ENCODE peak calls at places on chromosomes 16 and 17, in six cellular contexts. D is lower leg skin; L is suprapubic skin; M is OCI-LY7; V is naive thymus-derived CD4-positive, alpha-beta T cell; Y is ovary. N is an unnamed sample.

GRCh38 chr17:73613947-73614655 is 30.1 kb downstream of the SDK2 start:
- DNase-seq in D (no peak), L (no peak), M (no peak), V (no peak), Y (no peak), N (no peak)

GRCh38 chr16:89376812-89377445 is 113.4 kb downstream of the ANKRD11 start:
- DNase-seq in D (no peak), L (no peak), M (no peak), V (no peak), Y (no peak), N (no peak)

GRCh38 chr17:6427284-6427781 is 7.6 kb downstream of the AIPL1 start:
- DNase-seq in D (no peak), L (no peak), M (no peak), V (peak; percentile 48), Y (no peak), N (no peak)

GRCh38 chr17:31254654-31255053 is 42.4 kb downstream of the OMG start:
- DNase-seq in D (no peak), L (no peak), M (no peak), V (no peak), Y (no peak), N (no peak)

GRCh38 chr16:14523632-14524031 is 106.4 kb downstream of the PARN start:
- DNase-seq in D (no peak), L (no peak), M (no peak), V (no peak), Y (no peak), N (no peak)

GRCh38 chr16:84607694-84608093 is 10.2 kb downstream of the COTL1 start:
- DNase-seq in D (no peak), L (no peak), M (peak; percentile 79), V (no peak), Y (no peak), N (no peak)

GRCh38 chr17:81295678-81296381 is 723 bp upstream of the SLC38A10 start:
- DNase-seq in D (no peak), L (no peak), M (peak; percentile 89), V (peak; percentile 56), Y (no peak), N (peak; percentile 70)

GRCh38 chr17:50171371-50172071 is 5.7 kb downstream of the SGCA start:
- DNase-seq in D (no peak), L (no peak), M (no peak), V (no peak), Y (no peak), N (no peak)

GRCh38 chr16:30567160-30567990 is 4.1 kb downstream of the ZNF688 start:
- DNase-seq in D (no peak), L (no peak), M (no peak), V (no peak), Y (no peak), N (no peak)

GRCh38 chr16:11565665-11566064 is 21.1 kb downstream of the LITAF start:
- DNase-seq in D (no peak), L (no peak), M (no peak), V (no peak), Y (no peak), N (no peak)

GRCh38 chr16:77171750-77172635 is 19.0 kb upstream of the MON1B start:
- DNase-seq in D (no peak), L (no peak), M (peak; percentile 69), V (peak; percentile 25), Y (no peak), N (peak; percentile 45)

GRCh38 chr16:24939224-24939623 is 75.9 kb downstream of the ARHGAP17 start:
- DNase-seq in D (no peak), L (peak; percentile 45), M (no peak), V (no peak), Y (no peak), N (no peak)
- H3K4me3 ChIP-seq in D (no peak overlapping the region), L (no peak overlapping the region), M (no peak overlapping the region), V (no peak overlapping the region), Y (no peak overlapping the region), N (no peak overlapping the region)

DNA sequence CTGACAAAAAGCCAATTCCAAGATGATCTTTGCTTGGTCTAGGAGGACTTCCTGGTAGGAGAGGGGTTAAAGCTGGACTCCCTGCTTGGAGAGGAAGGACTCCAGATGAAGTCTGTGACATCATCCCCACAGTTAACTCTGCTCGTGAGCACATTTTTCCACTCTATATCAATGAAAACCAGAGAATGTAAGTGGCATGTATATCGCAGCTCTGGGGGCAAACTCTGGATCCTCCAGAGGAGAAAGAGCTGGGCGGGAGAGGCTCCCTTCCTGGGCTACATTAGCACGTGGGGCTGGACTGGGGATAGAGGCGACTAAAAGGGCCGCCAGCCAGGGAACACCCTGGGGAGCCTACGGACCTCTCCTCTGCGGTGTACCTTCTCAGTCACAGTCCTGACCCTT is 34.1 kb downstream of the HIC1 start:
- DNase-seq in D (no peak), L (no peak), M (no peak), V (no peak), Y (no peak), N (no peak)
- H3K4me3 ChIP-seq in D (no peak overlapping the region), L (peak overlapping the region; percentile 40), M (peak overlapping the region; percentile 66), V (peak overlapping the region; percentile 87), Y (peak overlapping the region; percentile 5), N (no peak overlapping the region)

GRCh38 chr17:40309031-40309937 is at the start of gene RARA:
- DNase-seq in D (no peak), L (peak; percentile 84), M (peak; percentile 58), V (no peak), Y (peak; percentile 61), N (no peak)
- H3K4me3 ChIP-seq in D (peak within 1 kb of the TSS; percentile 14), L (peak within 1 kb of the TSS; percentile 58), M (no peak within 1 kb of the TSS), V (peak within 1 kb of the TSS; percentile 51), Y (peak within 1 kb of the TSS; percentile 52), N (peak within 1 kb of the TSS; percentile 58)

GRCh38 chr16:78987676-78988075 is 612.9 kb downstream of the MAF start:
- DNase-seq in D (no peak), L (no peak), M (no peak), V (no peak), Y (no peak), N (no peak)
- H3K4me3 ChIP-seq in D (no peak overlapping the region), L (no peak overlapping the region), M (no peak overlapping the region), V (no peak overlapping the region), Y (no peak overlapping the region), N (no peak overlapping the region)

GRCh38 chr16:57196276-57196675 is 10.1 kb downstream of the RSPRY1 start:
- DNase-seq in D (no peak), L (no peak), M (no peak), V (no peak), Y (no peak), N (no peak)

GRCh38 chr16:57192720-57193486 is 6.8 kb downstream of the RSPRY1 start:
- DNase-seq in D (no peak), L (no peak), M (no peak), V (no peak), Y (no peak), N (no peak)

GRCh38 chr16:57192146-57192545 is 6.0 kb downstream of the RSPRY1 start:
- DNase-seq in D (no peak), L (no peak), M (no peak), V (no peak), Y (no peak), N (no peak)

GRCh38 chr16:57196753-57197152 is 10.6 kb downstream of the RSPRY1 start:
- DNase-seq in D (no peak), L (no peak), M (no peak), V (no peak), Y (no peak), N (no peak)

DNA sequence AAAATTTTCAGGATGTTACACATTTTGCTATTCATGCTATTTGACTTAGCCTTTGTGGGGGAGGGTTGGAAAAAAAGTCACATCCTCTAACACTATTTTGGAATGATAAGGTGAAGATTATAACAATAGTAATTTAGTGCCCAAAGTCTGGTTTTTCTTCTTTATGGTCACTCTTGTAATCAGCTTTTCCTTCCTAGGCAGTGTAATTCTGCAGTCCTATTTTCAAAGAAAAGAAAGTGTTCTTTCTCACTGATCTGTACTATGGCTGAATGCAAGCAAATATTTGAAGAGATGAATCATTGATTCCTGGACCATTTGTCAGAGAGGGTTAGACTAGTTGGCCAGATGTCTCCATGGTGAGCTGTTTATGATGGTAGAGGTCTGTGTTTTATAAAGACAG is 8.4 kb downstream of the RSPRY1 start:
- DNase-seq in D (no peak), L (no peak), M (no peak), V (no peak), Y (no peak), N (no peak)
- H3K4me3 ChIP-seq in D (no peak overlapping the region), L (no peak overlapping the region), M (no peak overlapping the region), V (no peak overlapping the region), Y (no peak overlapping the region), N (no peak overlapping the region)

GRCh38 chr16:17380613-17381012 is 90.1 kb downstream of the XYLT1 start:
- DNase-seq in D (no peak), L (no peak), M (no peak), V (no peak), Y (no peak), N (no peak)

GRCh38 chr16:17379121-17379571 is 91.6 kb downstream of the XYLT1 start:
- DNase-seq in D (no peak), L (no peak), M (no peak), V (no peak), Y (peak; percentile 49), N (peak; percentile 74)

GRCh38 chr16:17374668-17375255 is 96.0 kb downstream of the XYLT1 start:
- DNase-seq in D (no peak), L (no peak), M (no peak), V (no peak), Y (no peak), N (no peak)

GRCh38 chr16:17375388-17376304 is 95.1 kb downstream of the XYLT1 start:
- DNase-seq in D (no peak), L (no peak), M (peak; percentile 40), V (no peak), Y (no peak), N (no peak)

DNA sequence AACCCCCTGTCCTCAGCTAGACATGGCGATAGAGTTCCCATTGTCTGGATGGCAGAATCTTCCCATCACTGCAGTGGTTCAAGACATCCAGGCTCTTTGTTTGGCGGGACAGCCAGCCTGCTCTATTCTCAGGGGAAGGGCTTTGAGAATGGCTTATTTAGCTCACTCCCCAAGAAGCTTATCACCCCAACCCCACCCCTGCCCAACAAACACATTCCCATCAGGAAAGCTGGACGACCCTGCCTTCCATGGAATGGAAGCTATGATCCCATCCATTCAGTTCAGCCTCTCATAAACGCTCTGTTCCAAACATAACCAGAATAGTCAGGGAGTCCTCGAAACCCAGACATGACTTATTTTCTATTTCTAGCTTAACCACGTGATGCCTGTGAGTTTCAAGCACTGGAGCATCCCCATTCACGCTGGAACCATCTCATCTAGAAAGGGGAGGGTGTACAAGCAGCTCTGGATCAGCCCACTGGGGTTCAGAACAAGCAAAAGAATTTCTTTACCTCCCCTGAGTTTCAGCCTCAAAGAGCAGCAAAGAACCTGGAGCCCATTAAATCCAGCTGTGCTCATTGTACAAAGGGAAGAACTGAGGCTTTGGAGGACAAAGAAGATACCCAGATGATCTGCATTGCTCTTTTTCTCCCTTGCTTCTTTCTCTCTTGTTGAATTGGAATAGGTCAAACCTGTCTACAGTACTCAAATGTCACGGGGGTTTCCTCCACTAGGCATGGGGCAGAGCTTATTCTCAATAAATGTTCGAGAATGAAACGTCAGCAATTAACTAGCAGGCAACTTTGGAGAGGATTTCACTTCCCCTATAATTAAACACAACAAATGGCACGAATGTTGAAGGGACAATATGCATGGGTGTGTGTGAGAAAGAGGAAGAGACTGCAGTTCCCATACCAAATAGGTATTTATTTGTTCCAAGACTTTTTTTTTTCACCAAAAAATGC is 93.1 kb downstream of the XYLT1 start:
- DNase-seq in D (no peak), L (no peak), M (peak; percentile 73), V (no peak), Y (no peak), N (no peak)
- H3K4me3 ChIP-seq in D (no peak overlapping the region), L (no peak overlapping the region), M (no peak overlapping the region), V (no peak overlapping the region), Y (no peak overlapping the region), N (no peak overlapping the region)

N was measured in adrenal gland.